ENCODE peak calls at places on chromosome 17, in six cellular contexts. Q is HCT116, L is GM23338, Z is tibial artery, U is uterus, D is K562. V is an unnamed sample.

GRCh38 chr17:29722411-29723198 is 99.9 kb upstream of the CORO6 start:
- DNase-seq in Q (no peak), L (no peak), Z (no peak), U (peak), D (peak), V (no peak)

GRCh38 chr17:34398990-34399389 is 36.0 kb upstream of the CCL1 start:
- DNase-seq in Q (no peak), L (no peak), Z (no peak), U (no peak), D (no peak), V (no peak)

GRCh38 chr17:57948555-57949420 is 6.4 kb downstream of the CUEDC1 start:
- DNase-seq in Q (peak), L (peak), Z (peak), U (peak), D (no peak), V (peak)

GRCh38 chr17:30414486-30414885 is 35.8 kb downstream of the CPD start:
- DNase-seq in Q (no peak), L (no peak), Z (no peak), U (no peak), D (no peak), V (no peak)

GRCh38 chr17:17693253-17693954 is 12.1 kb downstream of the RAI1 start:
- DNase-seq in Q (no peak), L (peak), Z (peak), U (peak), D (no peak), V (no peak)

GRCh38 chr17:18031955-18032354 is 7.0 kb downstream of the ATPAF2 start:
- DNase-seq in Q (no peak), L (no peak), Z (peak), U (no peak), D (no peak), V (peak)

GRCh38 chr17:66661411-66661843 is 173.5 kb upstream of the CACNG5 start:
- DNase-seq in Q (peak), L (no peak), Z (no peak), U (no peak), D (peak), V (no peak)

GRCh38 chr17:40069751-40070643 is 7.2 kb downstream of the THRA start:
- DNase-seq in Q (no peak), L (peak), Z (no peak), U (peak), D (peak), V (no peak)

GRCh38 chr17:64306850-64307463 is 43.9 kb upstream of the TEX2 start:
- DNase-seq in Q (peak), L (peak), Z (peak), U (peak), D (peak), V (peak)

DNA sequence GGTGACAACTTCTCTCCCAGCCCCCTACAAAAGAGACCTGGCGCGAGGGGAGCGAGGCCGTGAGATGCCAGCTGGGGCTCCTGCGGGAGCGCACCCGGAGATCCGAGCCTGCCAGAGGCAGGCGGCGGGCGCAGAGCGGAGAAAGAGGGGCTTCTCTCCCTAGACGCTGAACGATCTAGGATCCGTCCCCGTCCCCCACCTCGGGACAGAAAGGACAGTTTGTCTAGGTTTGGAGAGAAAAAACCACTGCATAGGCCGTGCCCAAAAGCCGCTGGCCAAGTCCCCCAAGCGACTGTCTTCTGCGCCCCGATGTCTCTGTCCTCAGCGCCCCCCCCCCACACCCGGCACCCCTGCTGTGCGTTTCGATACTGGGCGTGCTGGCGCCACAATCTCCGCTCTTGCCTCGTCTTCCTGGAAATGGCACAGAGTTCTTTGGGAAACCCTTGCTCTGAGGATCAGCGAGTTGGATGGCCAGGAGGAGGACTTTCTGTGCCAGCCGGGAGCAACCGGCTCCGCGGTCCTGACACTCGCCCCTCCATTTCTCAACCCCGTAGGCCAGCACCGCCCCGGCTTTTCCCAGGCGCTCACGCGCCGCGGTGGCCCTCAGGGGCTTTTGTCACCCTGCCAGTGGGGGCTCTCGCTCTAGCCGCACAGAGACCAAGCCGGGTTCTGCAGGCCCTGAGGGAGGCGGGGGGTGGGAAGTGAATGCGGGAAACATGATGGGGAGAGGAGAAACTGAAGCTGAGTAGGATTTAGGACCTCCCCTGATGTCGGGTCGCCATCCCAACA is 1.0 kb downstream of the SSTR2 start:
- DNase-seq in Q (no peak), L (peak), Z (no peak), U (no peak), D (no peak), V (no peak)
- H3K4me3 ChIP-seq in Q (no peak), L (peak), Z (peak), U (peak), D (no peak), V (peak)

GRCh38 chr17:76132574-76133338 is 8.3 kb downstream of the FOXJ1 start:
- DNase-seq in Q (peak), L (peak), Z (no peak), U (no peak), D (no peak), V (no peak)
- TF ChIP-seq CTCF in Q (no peak), L (peak), Z (no peak), U (no peak), D (no peak), V (no peak)

DNA sequence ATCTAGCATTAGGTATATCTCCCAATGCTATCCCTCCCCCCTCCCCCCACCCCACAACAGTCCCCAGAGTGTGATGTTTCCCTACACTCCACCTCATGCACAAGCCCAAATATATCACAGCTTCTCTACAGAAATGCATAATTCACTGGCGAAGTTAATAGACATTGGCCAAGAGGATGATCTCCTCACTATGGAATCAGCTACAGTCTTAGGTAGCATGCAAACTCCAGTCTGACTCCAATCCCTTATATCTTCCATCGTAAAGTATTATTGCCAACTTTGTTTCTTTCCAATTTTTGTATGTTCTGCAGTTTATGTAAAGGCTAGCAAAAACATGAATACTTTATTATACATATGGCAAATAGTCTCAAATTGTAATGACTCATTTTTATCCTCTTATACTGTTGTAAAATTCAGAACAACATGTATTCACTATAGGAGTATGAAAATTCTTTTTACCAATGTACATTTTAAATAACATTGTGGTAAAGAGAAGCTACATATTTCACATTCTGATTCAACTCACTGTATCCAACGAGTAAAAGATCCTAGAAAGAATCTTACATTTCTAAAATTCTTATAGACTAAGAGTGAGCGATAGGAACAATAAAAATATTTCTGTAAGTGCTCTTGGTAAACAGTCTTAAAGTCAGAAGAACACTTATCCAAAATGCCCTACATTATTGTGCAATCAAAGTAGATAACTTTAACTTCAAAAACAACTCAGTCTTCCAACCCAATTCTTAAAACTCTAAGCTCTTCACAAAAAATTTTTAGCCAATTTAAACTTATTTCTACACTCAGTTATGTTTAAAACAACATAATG is 833 bp downstream of the ABCA8 start:
- DNase-seq in Q (no peak), L (no peak), Z (no peak), U (no peak), D (no peak), V (no peak)
- H3K4me3 ChIP-seq in Q (no peak), L (no peak), Z (peak), U (peak), D (peak), V (peak)

GRCh38 chr17:67784364-67785121 is 40.8 kb upstream of the BPTF start:
- DNase-seq in Q (no peak), L (no peak), Z (no peak), U (no peak), D (peak), V (no peak)

GRCh38 chr17:67785122-67785477 is 40.2 kb upstream of the BPTF start:
- DNase-seq in Q (no peak), L (no peak), Z (no peak), U (no peak), D (no peak), V (no peak)

DNA sequence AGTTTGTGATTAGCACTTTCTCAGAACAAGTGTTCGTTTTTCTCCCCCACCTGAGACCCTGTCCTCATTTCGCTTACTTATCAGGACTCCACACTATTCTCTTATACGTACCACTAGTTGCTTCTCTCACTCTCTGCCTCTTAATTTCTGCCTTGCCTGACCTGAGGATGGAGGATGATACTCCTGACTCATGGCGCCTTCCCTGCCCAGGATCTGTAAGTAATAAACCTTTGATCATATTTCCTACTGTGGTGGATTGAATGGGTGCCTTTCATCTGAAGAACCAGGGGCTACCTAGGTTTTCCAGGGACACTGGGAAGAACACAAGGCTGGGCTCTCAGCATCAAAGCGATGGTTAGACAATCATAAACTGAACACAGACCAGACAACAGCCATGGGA is 39.8 kb upstream of the BPTF start:
- DNase-seq in Q (no peak), L (no peak), Z (no peak), U (no peak), D (no peak), V (no peak)
- TF ChIP-seq CTCF in Q (no peak), L (no peak), Z (no peak), U (no peak), D (no peak), V (no peak)

GRCh38 chr17:41547378-41547841 is 19.3 kb upstream of the KRT19 start:
- DNase-seq in Q (peak), L (no peak), Z (no peak), U (peak), D (no peak), V (no peak)

GRCh38 chr17:41549596-41550039 is 21.5 kb upstream of the KRT19 start:
- DNase-seq in Q (no peak), L (no peak), Z (no peak), U (peak), D (peak), V (no peak)

GRCh38 chr17:41547921-41548843 is 20.1 kb upstream of the KRT19 start:
- DNase-seq in Q (peak), L (no peak), Z (peak), U (peak), D (peak), V (peak)

GRCh38 chr17:41546819-41547218 is 18.7 kb upstream of the KRT19 start:
- DNase-seq in Q (no peak), L (no peak), Z (no peak), U (no peak), D (no peak), V (no peak)

GRCh38 chr17:41548844-41549595 is 20.9 kb upstream of the KRT19 start:
- DNase-seq in Q (peak), L (peak), Z (peak), U (peak), D (peak), V (peak)
- H3K4me3 ChIP-seq in Q (peak), L (peak), Z (peak), U (no peak), D (no peak), V (no peak)

DNA sequence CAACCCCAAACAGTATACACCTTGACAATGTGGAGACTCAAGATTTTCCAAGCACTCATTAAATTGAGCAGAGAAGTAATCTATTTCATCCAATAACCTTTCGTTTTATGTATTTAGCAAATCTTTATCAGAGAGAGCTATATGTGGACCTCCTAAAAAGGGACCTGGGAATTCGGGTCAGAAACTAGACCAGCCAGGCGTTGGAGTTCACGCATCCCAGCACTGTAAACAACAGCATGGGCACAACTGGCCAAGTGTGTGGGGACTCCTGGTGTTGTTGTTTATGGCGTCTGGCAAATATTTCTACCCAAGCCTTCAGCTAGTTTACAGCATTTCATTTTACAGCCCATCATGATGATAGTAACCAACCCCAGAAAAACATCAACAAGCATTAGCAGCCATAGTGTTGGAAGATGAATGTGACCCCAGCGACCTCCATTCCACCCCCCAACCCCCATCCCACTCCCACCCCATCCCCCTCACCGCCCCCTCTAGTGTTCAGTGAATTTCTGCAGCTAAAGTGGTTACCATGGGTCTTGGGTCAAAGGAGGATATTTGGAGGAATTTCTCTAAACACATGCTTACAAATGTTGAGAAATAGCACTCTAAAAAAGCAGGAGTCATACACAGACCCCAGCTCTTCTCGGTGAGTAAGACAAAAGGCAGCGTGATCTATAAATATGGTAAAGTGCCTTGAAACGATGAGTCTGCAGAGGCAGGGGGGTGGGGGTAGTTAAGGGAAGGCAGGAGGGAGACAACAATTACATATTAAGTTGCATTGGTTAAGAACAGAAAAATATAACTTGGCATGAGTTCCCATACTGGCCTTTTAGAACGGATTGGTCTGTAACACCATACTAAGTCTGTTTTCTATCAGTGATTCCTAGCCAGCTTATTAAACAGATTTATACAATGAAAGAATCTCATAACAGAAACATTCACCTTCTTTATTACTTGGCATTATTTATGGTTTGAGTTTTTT is 91.4 kb upstream of the TBX2 start:
- DNase-seq in Q (no peak), L (peak), Z (no peak), U (peak), D (no peak), V (peak)
- TF ChIP-seq CTCF in Q (no peak), L (no peak), Z (no peak), U (no peak), D (no peak), V (no peak)

GRCh38 chr17:42071810-42072209 is 21.4 kb upstream of the C17orf113 start:
- DNase-seq in Q (no peak), L (no peak), Z (no peak), U (no peak), D (no peak), V (no peak)
- H3K4me3 ChIP-seq in Q (no peak), L (peak), Z (no peak), U (no peak), D (no peak), V (no peak)